ENCODE peak calls at places on chromosome 1, in seven cellular contexts. L, Z, R, D, O, A and K are unnamed samples.

GRCh38 chr1:25148673-25149300 is 83.5 kb downstream of the SYF2 start:
- DNase-seq in L (no peak), Z (peak), R (no peak), D (peak), O (no peak), A (no peak), K (no peak)

GRCh38 chr1:27872059-27872801 is at the start of gene THEMIS2:
- DNase-seq in L (no peak), Z (no peak), R (no peak), D (peak), O (peak), A (peak), K (peak)

GRCh38 chr1:17675681-17676243 is 79.4 kb upstream of the ACTL8 start:
- DNase-seq in L (no peak), Z (no peak), R (no peak), D (no peak), O (no peak), A (no peak), K (no peak)

GRCh38 chr1:39981957-39982356 is 27.0 kb downstream of the MFSD2A start:
- DNase-seq in L (no peak), Z (no peak), R (peak), D (no peak), O (no peak), A (no peak), K (no peak)

GRCh38 chr1:8970870-8971337 is 25.2 kb downstream of the CA6 start:
- DNase-seq in L (no peak), Z (no peak), R (no peak), D (no peak), O (no peak), A (no peak), K (peak)

GRCh38 chr1:210709694-210710093 is 381.0 kb downstream of the HHAT start:
- DNase-seq in L (no peak), Z (no peak), R (no peak), D (no peak), O (no peak), A (no peak), K (no peak)

GRCh38 chr1:220067246-220068204 is 21.2 kb upstream of the EPRS1 start:
- DNase-seq in L (no peak), Z (no peak), R (no peak), D (no peak), O (no peak), A (no peak), K (no peak)

GRCh38 chr1:115726161-115726560 is 42.4 kb downstream of the CASQ2 start:
- DNase-seq in L (no peak), Z (no peak), R (no peak), D (no peak), O (no peak), A (no peak), K (no peak)

GRCh38 chr1:167291539-167292195 is 71.0 kb downstream of the POU2F1 start:
- DNase-seq in L (no peak), Z (no peak), R (no peak), D (no peak), O (no peak), A (no peak), K (no peak)

GRCh38 chr1:200493344-200493743 is 83.5 kb upstream of the ZNF281 start:
- DNase-seq in L (no peak), Z (no peak), R (no peak), D (no peak), O (peak), A (no peak), K (no peak)

GRCh38 chr1:31762726-31763670 is 1.1 kb downstream of the ADGRB2 start:
- DNase-seq in L (peak), Z (peak), R (no peak), D (peak), O (peak), A (peak), K (peak)